ENCODE peak calls at places on chromosomes 13 and 19, in five cellular contexts. D is IMR-90, L is mesenchymal stem cell, Q is neuronal stem cell, N is mesendoderm. P is an unnamed sample.

GRCh38 chr19:54462072-54462712 is 1.4 kb downstream of the LENG9 start:
- DNase-seq in D (no peak), L (peak; percentile 22), Q (no peak), N (no peak), P (peak; percentile 40)

GRCh38 chr13:38713046-38713445 is 26.2 kb downstream of the FREM2 start:
- DNase-seq in D (no peak), L (no peak), Q (no peak), N (no peak), P (no peak)

GRCh38 chr13:58531614-58532013 is 900.1 kb downstream of the PCDH17 start:
- DNase-seq in D (no peak), L (no peak), Q (no peak), N (no peak), P (no peak)

GRCh38 chr19:21326169-21326568 is 3.0 kb downstream of the ZNF708 start:
- DNase-seq in D (no peak), L (no peak), Q (no peak), N (no peak), P (no peak)

GRCh38 chr19:7619671-7620441 is 9.5 kb downstream of the XAB2 start:
- DNase-seq in D (no peak), L (no peak), Q (no peak), N (no peak), P (no peak)

GRCh38 chr13:109145631-109146030 is 516.2 kb downstream of the MYO16 start:
- DNase-seq in D (peak; percentile 72), L (peak; percentile 78), Q (peak; percentile 24), N (peak; percentile 65), P (no peak)

GRCh38 chr13:44313674-44314073 is 60.0 kb upstream of the SERP2 start:
- DNase-seq in D (peak; percentile 91), L (peak; percentile 91), Q (no peak), N (no peak), P (no peak)

GRCh38 chr19:29667941-29668340 is 2.7 kb downstream of the PLEKHF1 start:
- DNase-seq in D (no peak), L (no peak), Q (no peak), N (no peak), P (no peak)

GRCh38 chr13:72851678-72852014 is 69.7 kb downstream of the PIBF1 start:
- DNase-seq in D (no peak), L (no peak), Q (no peak), N (peak; percentile 4), P (no peak)

GRCh38 chr13:95921485-95921884 is 131.7 kb downstream of the UGGT2 start:
- DNase-seq in D (peak; percentile 14), L (peak; percentile 13), Q (no peak), N (no peak), P (no peak)

GRCh38 chr19:42088471-42089190 is 12.7 kb downstream of the ZNF574 start:
- DNase-seq in D (peak; percentile 81), L (peak; percentile 79), Q (no peak), N (no peak), P (no peak)
- H2BK15ac ChIP-seq in D (peak overlapping the region; percentile 92), L (peak overlapping the region; percentile 55), Q (no peak overlapping the region), N (no peak overlapping the region), P (no peak overlapping the region)

GRCh38 chr19:18587962-18588610 is 512 bp upstream of the REX1BD start:
- DNase-seq in D (no peak), L (no peak), Q (no peak), N (no peak), P (peak; percentile 42)
- H3K18ac ChIP-seq in D (peak overlapping the region; percentile 26), L (peak overlapping the region; percentile 50), Q (peak overlapping the region; percentile 20), N (peak overlapping the region; percentile 29), P (peak overlapping the region; percentile 20)

DNA sequence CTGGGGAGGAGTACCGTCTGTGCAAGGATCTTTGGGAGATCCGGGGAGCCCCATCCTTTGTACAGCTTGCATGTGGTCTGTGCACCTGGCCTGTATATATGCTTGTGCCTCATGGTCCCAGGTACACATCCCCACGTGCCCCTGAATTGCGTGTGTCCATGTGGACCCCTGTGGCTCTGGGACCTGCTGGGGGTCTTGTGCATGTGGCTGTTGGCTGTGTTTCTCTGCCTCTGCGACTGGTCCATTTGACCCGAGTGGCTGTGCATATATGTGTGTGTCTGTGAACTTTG is 12.8 kb upstream of the NANOS3 start:
- DNase-seq in D (no peak), L (no peak), Q (no peak), N (no peak), P (no peak)
- H2BK15ac ChIP-seq in D (no peak overlapping the region), L (no peak overlapping the region), Q (no peak overlapping the region), N (no peak overlapping the region), P (no peak overlapping the region)

GRCh38 chr19:27793644-27794443 is 1419.1 kb downstream of the UQCRFS1 start:
- DNase-seq in D (peak; percentile 93), L (peak; percentile 96), Q (peak; percentile 81), N (peak; percentile 98), P (peak; percentile 96)
- H3K18ac ChIP-seq in D (peak overlapping the region; percentile 78), L (peak overlapping the region; percentile 71), Q (peak overlapping the region; percentile 90), N (no peak overlapping the region), P (peak overlapping the region; percentile 79)